ENCODE peak calls at places on chromosomes 1 and 21, in four cellular contexts. D, Z, T and N are unnamed samples.
A peak's percentile ranks its signal among the peaks of the same experiment; 100 is the strongest.

GRCh38 chr1:228281631-228282328 is 73.9 kb downstream of the OBSCN start:
- DNase-seq in D (no peak), Z (peak; percentile 5), T (no peak), N (no peak)

GRCh38 chr1:36034692-36035091 is 49.2 kb upstream of the TEKT2 start:
- DNase-seq in D (no peak), Z (no peak), T (no peak), N (no peak)

GRCh38 chr1:193427524-193427923 is 241.1 kb upstream of the B3GALT2 start:
- DNase-seq in D (no peak), Z (no peak), T (no peak), N (no peak)

GRCh38 chr1:183484254-183484653 is 12.0 kb downstream of the SMG7 start:
- DNase-seq in D (no peak), Z (no peak), T (no peak), N (no peak)

GRCh38 chr1:44267438-44267837 is 54.2 kb downstream of the DMAP1 start:
- DNase-seq in D (no peak), Z (no peak), T (no peak), N (no peak)

GRCh38 chr1:67013573-67013972 is 40.4 kb downstream of the SLC35D1 start:
- DNase-seq in D (peak; percentile 19), Z (no peak), T (no peak), N (no peak)

GRCh38 chr1:82565546-82565945 is 764.8 kb downstream of the ADGRL2 start:
- DNase-seq in D (no peak), Z (no peak), T (no peak), N (no peak)

GRCh38 chr1:101236546-101237228 is at the start of gene S1PR1:
- DNase-seq in D (peak; percentile 18), Z (peak; percentile 83), T (peak; percentile 78), N (no peak)

GRCh38 chr21:31557956-31558838 is 101.3 kb upstream of the SOD1 start:
- DNase-seq in D (no peak), Z (peak; percentile 51), T (peak; percentile 84), N (no peak)

GRCh38 chr1:99305626-99306025 is 41.3 kb downstream of the PLPPR4 start:
- DNase-seq in D (no peak), Z (no peak), T (no peak), N (no peak)

GRCh38 chr1:212979340-212980122 is 29.2 kb downstream of the VASH2 start:
- DNase-seq in D (no peak), Z (no peak), T (no peak), N (no peak)

GRCh38 chr21:46555678-46556077 is 49.2 kb downstream of the S100B start:
- DNase-seq in D (no peak), Z (no peak), T (no peak), N (no peak)

GRCh38 chr21:43703068-43703880 is 15.7 kb upstream of the PDXK start:
- DNase-seq in D (peak; percentile 52), Z (peak; percentile 58), T (peak; percentile 48), N (peak; percentile 57)

GRCh38 chr1:59263116-59263515 is 33.8 kb upstream of the FGGY start:
- DNase-seq in D (no peak), Z (no peak), T (no peak), N (no peak)

GRCh38 chr1:74205236-74205635 is 7.2 kb downstream of the FPGT start:
- DNase-seq in D (no peak), Z (no peak), T (no peak), N (no peak)

GRCh38 chr1:70947864-70948263 is 99.8 kb downstream of the PTGER3 start:
- DNase-seq in D (no peak), Z (no peak), T (no peak), N (no peak)

GRCh38 chr1:235932090-235932510 is 65.4 kb upstream of the LYST start:
- DNase-seq in D (no peak), Z (no peak), T (no peak), N (no peak)

DNA sequence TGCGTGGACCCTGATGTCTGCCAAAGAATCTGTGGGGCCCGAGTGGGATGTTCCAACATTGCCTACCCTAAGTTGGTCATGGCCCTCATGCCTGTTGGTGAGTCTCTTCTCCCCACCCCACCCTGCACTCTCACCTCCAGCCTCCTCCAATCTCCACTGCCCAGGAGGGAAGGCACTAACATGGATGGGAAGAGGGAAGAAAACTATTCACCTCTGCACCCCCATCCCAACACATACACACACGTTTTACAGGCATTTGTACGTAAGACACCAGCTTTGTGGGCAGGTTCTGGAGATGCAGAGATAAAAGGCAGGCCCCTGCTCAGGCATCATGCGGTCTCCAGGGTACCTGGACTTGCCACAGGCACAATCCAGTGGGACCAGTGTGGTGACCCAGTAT is 11.2 kb downstream of the SLC5A9 start:
- DNase-seq in D (no peak), Z (no peak), T (no peak), N (no peak)
- TF ChIP-seq FOXJ3 in D (no peak), Z (no peak), T (no peak), N (no peak)

DNA sequence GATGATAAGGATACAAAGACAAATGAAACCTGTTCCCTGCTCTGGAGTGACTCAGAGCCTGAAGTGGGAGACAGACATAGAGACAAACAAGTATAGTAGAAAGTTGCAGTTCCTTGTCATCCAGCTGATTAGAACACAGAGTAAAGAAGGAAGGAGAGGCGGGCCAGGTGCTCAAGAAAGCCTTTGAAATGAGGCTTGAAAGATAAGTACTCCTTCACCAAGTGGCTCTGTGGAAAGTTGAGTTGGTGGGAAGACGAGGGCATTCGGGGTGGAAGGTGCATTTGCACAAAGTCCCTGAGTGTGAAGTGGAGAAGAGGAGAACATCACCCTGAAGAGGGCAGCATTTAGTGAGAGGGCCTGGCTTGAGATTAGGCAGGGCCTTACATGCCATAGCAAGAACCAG is 17.0 kb downstream of the MARK1 start:
- DNase-seq in D (no peak), Z (peak; percentile 27), T (no peak), N (peak; percentile 13)
- TF ChIP-seq FOXJ3 in D (no peak), Z (no peak), T (no peak), N (no peak)

GRCh38 chr1:151718666-151719065 is 2.1 kb upstream of the CELF3 start:
- DNase-seq in D (no peak), Z (no peak), T (no peak), N (no peak)
- TF ChIP-seq FOXJ3 in D (no peak), Z (no peak), T (no peak), N (no peak)

GRCh38 chr1:167490765-167491164 is 27.6 kb downstream of the CD247 start:
- DNase-seq in D (no peak), Z (no peak), T (no peak), N (no peak)

GRCh38 chr1:167489581-167490340 is 28.6 kb downstream of the CD247 start:
- DNase-seq in D (no peak), Z (peak; percentile 59), T (no peak), N (no peak)

GRCh38 chr1:167487614-167488013 is 30.7 kb downstream of the CD247 start:
- DNase-seq in D (no peak), Z (no peak), T (no peak), N (no peak)

GRCh38 chr1:167486090-167486824 is 32.1 kb downstream of the CD247 start:
- DNase-seq in D (no peak), Z (no peak), T (no peak), N (no peak)

GRCh38 chr1:167488786-167489185 is 29.5 kb downstream of the CD247 start:
- DNase-seq in D (no peak), Z (no peak), T (no peak), N (no peak)
- TF ChIP-seq FOXJ3 in D (no peak), Z (no peak), T (no peak), N (no peak)

DNA sequence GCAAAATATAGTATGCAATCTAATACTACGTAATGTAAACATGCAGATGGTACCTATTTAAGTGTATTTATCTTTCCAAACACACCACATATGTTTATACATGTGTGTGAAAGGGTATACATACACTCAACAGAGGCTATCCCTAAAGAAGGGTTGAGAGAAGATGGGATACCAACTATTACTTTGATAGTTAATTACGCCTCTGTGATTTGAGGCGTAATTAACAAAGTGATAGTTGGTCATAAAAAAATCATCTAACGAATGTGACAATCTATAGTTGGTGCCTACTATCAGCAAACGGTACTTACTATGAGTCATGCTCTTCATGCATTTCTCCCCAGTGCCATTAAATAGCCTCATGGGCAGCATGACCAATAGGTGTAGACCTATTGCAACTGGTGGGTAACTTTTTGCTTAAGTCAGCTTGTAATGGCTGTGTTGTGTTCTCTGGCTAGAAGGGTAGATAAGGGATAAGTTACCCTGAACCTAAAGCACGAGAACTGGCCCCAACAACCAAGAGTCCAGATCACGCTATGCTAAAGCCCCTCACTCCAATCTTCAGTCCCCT is 15.3 kb downstream of the RCAN1 start:
- DNase-seq in D (no peak), Z (no peak), T (no peak), N (no peak)
- TF ChIP-seq FOXJ3 in D (no peak), Z (no peak), T (no peak), N (no peak)

DNA sequence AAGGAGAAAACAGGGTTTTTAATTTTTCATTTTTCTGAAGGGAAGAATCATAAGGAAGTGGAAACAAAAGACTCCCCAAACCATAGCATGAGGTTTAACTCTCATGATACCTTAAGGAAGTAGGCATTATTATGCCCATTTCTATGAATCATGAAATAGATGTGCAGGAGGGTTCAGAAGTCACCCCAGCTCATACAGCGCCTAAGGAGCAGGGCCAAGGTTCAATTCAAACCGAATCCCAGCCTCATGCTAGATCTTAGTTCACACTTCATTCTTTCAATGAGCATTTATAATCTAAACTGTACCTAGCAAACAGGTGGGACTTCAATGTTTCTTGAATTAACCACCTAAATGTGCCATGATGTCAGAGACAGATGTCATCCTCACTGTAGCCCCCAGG is 111.9 kb upstream of the SLC25A33 start:
- DNase-seq in D (no peak), Z (no peak), T (no peak), N (no peak)
- TF ChIP-seq FOXJ3 in D (no peak), Z (no peak), T (no peak), N (no peak)

GRCh38 chr21:40186036-40186435 is 318.8 kb downstream of the PCP4 start:
- DNase-seq in D (no peak), Z (no peak), T (no peak), N (no peak)
- TF ChIP-seq FOXJ3 in D (no peak), Z (no peak), T (no peak), N (no peak)

DNA sequence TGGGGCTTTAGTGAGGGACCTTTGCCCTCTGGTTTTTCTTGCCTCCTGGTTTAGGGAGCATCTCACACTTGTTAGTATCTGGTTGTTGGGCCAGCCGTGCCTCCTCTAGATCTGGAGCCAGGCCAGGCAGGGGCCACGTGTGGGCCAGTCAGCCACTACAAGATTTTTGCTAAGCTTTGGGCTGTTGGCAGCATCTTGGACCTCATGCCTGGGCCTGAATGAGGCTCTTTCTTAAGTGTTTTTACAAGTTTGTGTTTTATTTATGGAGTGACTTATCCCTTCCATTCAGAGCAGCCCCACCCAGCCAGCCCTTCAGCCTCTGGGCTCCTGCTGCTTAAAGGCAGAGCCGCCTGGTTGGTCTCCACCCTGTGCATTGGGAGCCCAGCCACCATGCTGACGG is 1.6 kb upstream of the SH3BGRL3 start:
- DNase-seq in D (no peak), Z (no peak), T (no peak), N (no peak)
- TF ChIP-seq FOXJ3 in D (no peak), Z (no peak), T (no peak), N (no peak)

GRCh38 chr1:17420361-17420760 is 19.1 kb downstream of the RCC2 start:
- DNase-seq in D (no peak), Z (no peak), T (no peak), N (no peak)
- TF ChIP-seq FOXJ3 in D (no peak), Z (no peak), T (no peak), N (no peak)